ENCODE peak calls at places on chromosomes 6 and 20, in seven cellular contexts. J is PC-3, Q is GM23248, B is hepatocyte, K is GM23338, E is MM.1S, I is HCT116. F is an unnamed sample.

GRCh38 chr20:37969949-37970855 is 63.1 kb downstream of the TTI1 start:
- DNase-seq in B (no peak), J (peak), Q (peak), I (no peak), E (no peak), K (no peak), F (no peak)

GRCh38 chr6:132669690-132670291 is 10.8 kb upstream of the TAAR1 start:
- DNase-seq in E (peak), J (peak), I (peak), K (peak), B (peak), Q (peak), F (peak)

GRCh38 chr6:119129148-119129967 is 50.9 kb upstream of the FAM184A start:
- DNase-seq in B (peak), Q (peak), E (peak), J (peak), K (peak), I (peak), F (peak)

GRCh38 chr6:119096683-119097310 is 18.3 kb upstream of the FAM184A start:
- DNase-seq in J (no peak), K (no peak), Q (peak), E (no peak), I (no peak), B (peak), F (no peak)

GRCh38 chr6:133277895-133278545 is 36.9 kb downstream of the EYA4 start:
- DNase-seq in K (no peak), Q (no peak), J (no peak), I (no peak), E (no peak), B (no peak), F (no peak)

GRCh38 chr6:11323666-11324452 is 91.4 kb upstream of the NEDD9 start:
- DNase-seq in E (no peak), K (no peak), I (no peak), B (peak), Q (no peak), J (no peak), F (no peak)

GRCh38 chr6:129754750-129755149 is 44.8 kb upstream of the ARHGAP18 start:
- DNase-seq in K (no peak), J (no peak), B (no peak), I (no peak), E (no peak), Q (no peak), F (no peak)

GRCh38 chr6:137001287-137001976 is 43.3 kb downstream of the IL20RA start:
- DNase-seq in B (peak), I (peak), E (no peak), J (peak), Q (no peak), K (peak), F (peak)

GRCh38 chr20:25195962-25196700 is 619 bp downstream of the ENTPD6 start:
- DNase-seq in I (peak), E (peak), J (peak), K (peak), B (peak), Q (no peak), F (peak)

GRCh38 chr6:56624046-56624727 is 18.5 kb downstream of the DST start:
- DNase-seq in K (no peak), B (peak), I (no peak), E (no peak), J (peak), Q (peak), F (no peak)

DNA sequence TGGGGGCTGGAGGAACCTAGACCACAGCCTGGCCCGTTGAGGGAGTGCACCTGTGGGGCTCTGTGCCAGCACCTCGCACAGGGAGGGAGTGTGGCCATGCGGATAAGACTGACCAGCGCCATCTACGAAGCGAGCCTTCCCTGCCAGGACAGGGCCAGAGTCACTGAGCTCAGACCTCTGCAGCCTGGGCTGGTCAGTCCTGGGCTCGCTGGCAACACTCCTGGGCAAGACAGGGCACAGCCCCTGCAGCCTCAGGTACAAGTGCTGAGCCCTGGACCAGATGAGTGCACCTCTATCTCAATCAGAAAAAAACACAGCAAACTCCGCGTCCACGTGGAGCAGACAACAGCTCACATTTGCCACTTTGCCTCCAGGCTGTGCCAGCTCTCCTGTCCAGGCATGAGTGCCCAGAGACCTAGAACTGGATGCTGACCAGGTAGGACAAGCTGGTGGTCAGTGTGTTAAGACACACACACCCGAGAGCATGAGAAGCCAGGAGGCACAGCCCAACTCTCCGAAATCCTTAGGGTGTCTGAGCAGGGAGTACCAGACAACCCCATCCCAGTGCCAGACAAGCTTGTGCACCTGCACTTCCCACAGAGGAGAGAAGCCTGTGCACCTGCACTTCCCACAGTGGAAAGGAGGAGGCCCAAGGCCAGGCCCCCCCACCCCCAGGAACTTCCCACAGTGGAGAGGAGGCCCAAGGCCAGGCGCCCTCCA is 4.9 kb downstream of the ARFRP1 start:
- DNase-seq in I (no peak), Q (no peak), B (no peak), J (no peak), E (no peak), K (no peak), F (no peak)
- TF ChIP-seq EZH2phosphoT487 in I (no peak), Q (no peak), B (no peak), J (no peak), E (no peak), K (no peak), F (no peak)

GRCh38 chr20:1527923-1528322 is 29.6 kb downstream of the SIRPD start:
- DNase-seq in Q (no peak), J (no peak), I (no peak), K (no peak), E (no peak), B (no peak), F (no peak)

GRCh38 chr20:1524004-1524403 is 32.8 kb upstream of the SIRPB2 start:
- DNase-seq in K (no peak), J (peak), I (no peak), Q (no peak), B (no peak), E (peak), F (no peak)

GRCh38 chr20:1528811-1529210 is 28.7 kb downstream of the SIRPD start:
- DNase-seq in K (no peak), B (no peak), I (no peak), Q (peak), E (no peak), J (peak), F (no peak)

GRCh38 chr20:1526896-1527295 is 30.6 kb downstream of the SIRPD start:
- DNase-seq in E (peak), I (no peak), J (peak), K (no peak), Q (peak), B (no peak), F (no peak)

DNA sequence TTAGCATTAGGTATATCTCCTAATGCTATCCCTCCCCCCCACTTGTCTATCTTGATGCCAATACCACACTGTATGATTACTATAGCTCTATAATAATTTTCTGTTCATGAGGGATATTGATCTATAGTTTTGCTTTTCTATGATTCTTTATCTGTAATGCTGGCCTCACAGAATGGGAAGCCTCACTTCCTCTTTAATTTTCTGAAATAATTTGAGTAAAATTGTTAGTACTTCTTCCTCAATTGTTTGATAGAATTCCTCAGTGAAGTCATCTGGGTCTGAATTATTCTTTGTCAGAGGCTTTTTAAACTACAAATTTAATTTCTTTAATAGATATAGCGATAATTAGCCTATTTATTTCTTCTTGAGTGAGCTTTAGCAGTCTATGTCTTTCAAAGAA is 31.2 kb downstream of the SIRPD start:
- DNase-seq in B (no peak), K (no peak), E (no peak), Q (no peak), I (no peak), J (no peak), F (no peak)
- H3K27ac ChIP-seq in B (no peak), K (no peak), E (no peak), Q (no peak), I (no peak), J (no peak), F (no peak)

GRCh38 chr20:275791-276190 is 14.8 kb downstream of the C20orf96 start:
- DNase-seq in K (no peak), E (no peak), I (no peak), Q (no peak), J (no peak), B (no peak), F (no peak)

GRCh38 chr20:278607-279571 is 11.7 kb downstream of the C20orf96 start:
- DNase-seq in J (no peak), K (peak), B (no peak), E (no peak), I (no peak), Q (peak), F (peak)

GRCh38 chr20:276620-277495 is 13.7 kb downstream of the C20orf96 start:
- DNase-seq in E (no peak), I (no peak), J (no peak), Q (no peak), K (no peak), B (no peak), F (no peak)

GRCh38 chr20:277496-277781 is 13.1 kb downstream of the C20orf96 start:
- DNase-seq in E (no peak), Q (no peak), K (no peak), I (no peak), J (no peak), B (no peak), F (no peak)

DNA sequence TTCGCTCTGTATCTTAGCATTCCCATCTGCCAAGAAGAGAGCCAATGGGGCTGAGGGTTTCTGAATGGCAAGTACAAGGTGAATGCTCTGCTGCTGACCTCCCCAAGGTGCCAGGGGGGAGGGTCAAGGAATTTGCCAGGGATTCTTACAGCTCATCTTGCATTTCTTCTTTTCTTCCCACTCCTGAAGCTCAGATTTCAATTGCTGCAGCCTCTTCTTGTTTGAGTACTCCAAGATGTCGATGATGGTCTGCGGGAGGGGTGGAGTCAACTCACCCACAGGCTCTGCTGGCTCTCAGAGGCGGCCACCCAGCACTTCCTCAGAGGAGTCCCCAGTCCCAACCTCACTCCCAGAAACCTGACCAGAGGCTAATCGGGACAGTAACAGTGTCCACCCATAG is 12.4 kb downstream of the C20orf96 start:
- DNase-seq in Q (no peak), B (no peak), K (no peak), E (no peak), J (no peak), I (no peak), F (no peak)
- TF ChIP-seq EZH2 in Q (no peak), B (no peak), K (no peak), E (no peak), J (no peak), I (no peak), F (no peak)

GRCh38 chr20:23020230-23020629 is 14.9 kb upstream of the SSTR4 start:
- DNase-seq in Q (no peak), B (no peak), E (no peak), J (no peak), I (no peak), K (peak), F (peak)

GRCh38 chr20:23018941-23019340 is 16.2 kb upstream of the SSTR4 start:
- DNase-seq in K (no peak), B (no peak), J (no peak), I (no peak), Q (no peak), E (no peak), F (no peak)

GRCh38 chr20:23018432-23018831 is 16.7 kb upstream of the SSTR4 start:
- DNase-seq in I (no peak), B (no peak), E (no peak), J (no peak), K (no peak), Q (no peak), F (no peak)

GRCh38 chr20:23021541-23021940 is 13.6 kb upstream of the SSTR4 start:
- DNase-seq in J (no peak), I (no peak), Q (no peak), E (no peak), B (no peak), K (no peak), F (no peak)

GRCh38 chr20:23019403-23019802 is 15.7 kb upstream of the SSTR4 start:
- DNase-seq in I (no peak), Q (no peak), K (no peak), B (no peak), J (no peak), E (no peak), F (no peak)
- TF ChIP-seq EZH2phosphoT487 in I (no peak), Q (no peak), K (no peak), B (no peak), J (no peak), E (no peak), F (no peak)

DNA sequence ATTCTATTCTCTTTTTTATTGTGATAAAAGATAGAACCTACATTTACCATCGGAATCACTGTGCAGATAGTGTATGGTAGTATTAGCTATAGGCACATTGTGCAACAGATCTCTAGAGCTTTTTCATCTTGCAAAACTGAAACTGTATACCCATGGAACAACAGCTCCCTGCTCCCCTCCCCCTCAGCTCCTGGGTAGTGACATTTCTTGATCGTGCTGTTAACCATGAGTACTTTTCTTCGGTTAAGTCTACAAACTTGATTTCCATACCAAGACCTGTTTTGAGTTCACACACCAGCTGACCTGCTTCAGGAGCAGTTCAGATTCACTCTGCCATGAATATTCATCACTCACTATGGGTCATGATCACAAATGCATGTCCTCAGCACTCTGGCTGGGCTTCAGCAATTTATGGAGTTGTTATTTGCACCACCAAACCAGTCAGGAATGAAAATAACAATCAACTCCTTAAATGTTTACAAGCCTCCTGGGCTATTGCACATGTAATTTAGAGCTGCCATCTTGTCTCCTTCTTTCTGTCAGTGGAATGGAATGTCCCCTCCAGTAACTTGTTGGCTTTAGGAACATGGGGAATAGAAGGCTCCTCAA is 32.8 kb downstream of the PRDM1 start:
- DNase-seq in Q (no peak), K (no peak), J (no peak), B (no peak), I (no peak), E (no peak), F (no peak)
- H3K27ac ChIP-seq in Q (no peak), K (no peak), J (peak), B (peak), I (no peak), E (no peak), F (no peak)

GRCh38 chr6:141986457-141986856 is 146.3 kb upstream of the GJE1 start:
- DNase-seq in Q (no peak), I (no peak), E (no peak), J (no peak), B (no peak), K (peak), F (peak)
- TF ChIP-seq EZH2 in Q (no peak), I (no peak), E (no peak), J (no peak), B (no peak), K (no peak), F (no peak)

GRCh38 chr20:55103188-55103587 is 627.8 kb downstream of the DOK5 start:
- DNase-seq in K (no peak), I (no peak), Q (no peak), E (no peak), B (peak), J (no peak), F (no peak)
- TF ChIP-seq EZH2phosphoT487 in K (no peak), I (no peak), Q (no peak), E (no peak), B (no peak), J (no peak), F (no peak)

GRCh38 chr6:18609715-18610114 is 222.6 kb downstream of the RNF144B start:
- DNase-seq in K (no peak), E (no peak), B (no peak), Q (no peak), J (no peak), I (no peak), F (no peak)

DNA sequence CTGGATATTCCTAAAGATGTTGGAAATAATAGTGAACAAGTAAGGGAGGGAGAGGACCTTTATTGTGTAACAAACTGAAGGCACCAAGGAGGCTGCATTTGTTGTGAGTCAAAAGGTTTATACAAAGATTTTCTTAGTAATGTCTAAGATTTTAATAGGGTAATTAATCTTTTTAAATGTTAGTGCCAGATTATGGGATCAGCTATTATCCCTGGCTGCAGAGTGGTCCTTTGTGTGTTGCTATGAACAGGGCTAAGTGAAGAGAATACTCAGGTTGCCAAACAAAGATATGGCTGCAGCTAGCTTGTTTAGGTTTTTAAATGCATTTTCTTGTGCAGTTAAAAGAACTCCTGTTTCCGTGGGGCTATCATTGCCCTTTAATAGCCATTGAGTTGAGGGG is 226.4 kb downstream of the RNF144B start:
- DNase-seq in B (no peak), Q (no peak), J (no peak), I (no peak), K (no peak), E (no peak), F (peak)
- H3K27ac ChIP-seq in B (no peak), Q (no peak), J (no peak), I (no peak), K (no peak), E (no peak), F (no peak)

GRCh38 chr20:62220666-62221568 is 839 bp upstream of the HRH3 start:
- DNase-seq in J (no peak), E (no peak), I (no peak), Q (no peak), B (no peak), K (peak), F (peak)

GRCh38 chr20:62216636-62217566 is 3.2 kb downstream of the HRH3 start:
- DNase-seq in I (no peak), E (no peak), B (no peak), K (no peak), J (no peak), Q (no peak), F (no peak)

GRCh38 chr20:62219992-62220665 is at the start of gene HRH3:
- DNase-seq in J (no peak), I (no peak), B (peak), Q (peak), E (peak), K (peak), F (peak)

GRCh38 chr20:62217913-62218773 is 1.9 kb downstream of the HRH3 start:
- DNase-seq in E (no peak), K (no peak), I (no peak), Q (no peak), B (no peak), J (no peak), F (peak)

GRCh38 chr20:62219101-62219991 is 732 bp downstream of the HRH3 start:
- DNase-seq in I (no peak), B (no peak), E (no peak), Q (peak), J (no peak), K (peak), F (peak)
- TF ChIP-seq EZH2 in I (no peak), B (peak), E (no peak), Q (no peak), J (no peak), K (peak), F (no peak)